ENCODE peak calls at places on chromosomes 3 and 15, in seven cellular contexts. One of them, this sample, is unnamed.

GRCh38 chr15:49225572-49226281 is 55.7 kb downstream of the GALK2 start:
- DNase-seq in nephron progenitor cell: peak
- DNase-seq in AG09309: no peak
- DNase-seq in heart left ventricle: no peak
- DNase-seq in uterus: no peak
- DNase-seq in type B pancreatic cell: no peak
- DNase-seq in H1: peak
- DNase-seq in this sample: no peak

GRCh38 chr3:9098716-9099675 is 135.7 kb upstream of the RAD18 start:
- DNase-seq in nephron progenitor cell: no peak
- DNase-seq in AG09309: no peak
- DNase-seq in heart left ventricle: no peak
- DNase-seq in uterus: no peak
- DNase-seq in type B pancreatic cell: no peak
- DNase-seq in H1: no peak
- DNase-seq in this sample: no peak

GRCh38 chr3:39414421-39414907 is 7.9 kb downstream of the RPSA start:
- DNase-seq in nephron progenitor cell: no peak
- DNase-seq in AG09309: no peak
- DNase-seq in heart left ventricle: no peak
- DNase-seq in uterus: no peak
- DNase-seq in type B pancreatic cell: no peak
- DNase-seq in H1: peak
- DNase-seq in this sample: no peak

GRCh38 chr3:32366638-32367368 is 24.9 kb upstream of the CMTM7 start:
- DNase-seq in nephron progenitor cell: no peak
- DNase-seq in AG09309: no peak
- DNase-seq in heart left ventricle: no peak
- DNase-seq in uterus: no peak
- DNase-seq in type B pancreatic cell: no peak
- DNase-seq in H1: no peak
- DNase-seq in this sample: no peak

GRCh38 chr3:196620228-196620627 is 19.3 kb upstream of the NRROS start:
- DNase-seq in nephron progenitor cell: no peak
- DNase-seq in AG09309: no peak
- DNase-seq in heart left ventricle: no peak
- DNase-seq in uterus: no peak
- DNase-seq in type B pancreatic cell: no peak
- DNase-seq in H1: no peak
- DNase-seq in this sample: no peak

GRCh38 chr3:5264896-5265770 is 77.6 kb downstream of the EDEM1 start:
- DNase-seq in nephron progenitor cell: no peak
- DNase-seq in AG09309: peak
- DNase-seq in heart left ventricle: no peak
- DNase-seq in uterus: no peak
- DNase-seq in type B pancreatic cell: no peak
- DNase-seq in H1: no peak
- DNase-seq in this sample: no peak

GRCh38 chr3:64145438-64145837 is 79.8 kb downstream of the PRICKLE2 start:
- DNase-seq in nephron progenitor cell: no peak
- DNase-seq in AG09309: no peak
- DNase-seq in heart left ventricle: no peak
- DNase-seq in uterus: no peak
- DNase-seq in type B pancreatic cell: no peak
- DNase-seq in H1: no peak
- DNase-seq in this sample: no peak

GRCh38 chr3:56822501-56822900 is 20.8 kb upstream of the ARHGEF3 start:
- DNase-seq in nephron progenitor cell: no peak
- DNase-seq in AG09309: no peak
- DNase-seq in heart left ventricle: no peak
- DNase-seq in uterus: no peak
- DNase-seq in type B pancreatic cell: no peak
- DNase-seq in H1: no peak
- DNase-seq in this sample: no peak

GRCh38 chr3:71251156-71251775 is 332.3 kb downstream of the FOXP1 start:
- DNase-seq in nephron progenitor cell: no peak
- DNase-seq in AG09309: peak
- DNase-seq in heart left ventricle: no peak
- DNase-seq in uterus: no peak
- DNase-seq in type B pancreatic cell: no peak
- DNase-seq in H1: no peak
- DNase-seq in this sample: no peak

GRCh38 chr3:68059628-68060027 is 405.2 kb upstream of the SUCLG2 start:
- DNase-seq in nephron progenitor cell: no peak
- DNase-seq in AG09309: no peak
- DNase-seq in heart left ventricle: no peak
- DNase-seq in uterus: no peak
- DNase-seq in type B pancreatic cell: no peak
- DNase-seq in H1: no peak
- DNase-seq in this sample: no peak

GRCh38 chr3:152021951-152022461 is 148.6 kb downstream of the SUCNR1 start:
- DNase-seq in nephron progenitor cell: no peak
- DNase-seq in AG09309: no peak
- DNase-seq in heart left ventricle: no peak
- DNase-seq in uterus: peak
- DNase-seq in type B pancreatic cell: no peak
- DNase-seq in H1: no peak
- DNase-seq in this sample: no peak

DNA sequence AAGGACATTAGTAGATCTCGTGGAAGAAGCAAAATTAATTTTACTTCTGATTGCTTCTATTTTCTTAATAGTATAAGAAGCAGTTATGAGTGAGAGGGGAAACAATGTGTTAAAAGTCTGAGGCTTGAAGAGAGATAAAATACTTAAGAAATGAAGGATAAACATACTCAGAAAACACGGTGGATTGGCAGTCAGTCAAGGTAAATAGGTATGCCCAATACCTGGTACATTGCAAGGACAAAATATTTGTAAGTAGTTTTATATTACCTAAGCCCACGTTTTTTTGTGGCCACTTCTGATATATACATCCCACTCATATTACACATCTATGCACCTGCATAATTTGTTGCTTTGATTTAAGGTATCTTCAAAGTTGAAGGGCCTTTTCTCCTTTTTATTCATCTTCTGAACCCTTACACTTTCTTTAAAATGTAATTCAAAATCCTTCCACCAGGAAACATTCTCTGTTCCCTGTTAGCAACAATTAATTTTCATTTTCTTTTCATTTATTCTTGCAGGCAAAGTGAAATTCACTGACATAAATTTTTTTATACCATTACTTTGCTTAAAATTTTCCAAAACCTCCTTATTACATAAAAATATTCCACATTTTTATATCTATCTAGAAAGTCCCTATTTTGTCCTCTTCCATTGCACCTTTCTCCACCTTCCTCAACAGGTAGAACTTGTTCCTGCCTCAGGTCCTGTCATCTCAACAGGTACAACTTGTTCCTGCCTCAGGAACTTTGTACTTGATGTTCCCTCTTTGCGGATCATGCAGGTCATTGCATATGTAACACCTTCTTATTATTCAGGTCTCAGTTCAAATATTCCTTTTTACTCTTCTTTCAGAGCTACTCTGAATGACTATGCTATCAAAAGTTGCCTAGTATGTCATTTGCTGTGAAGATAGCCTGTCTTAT is 755.7 kb upstream of the ALCAM start:
- DNase-seq in nephron progenitor cell: no peak
- DNase-seq in AG09309: no peak
- DNase-seq in heart left ventricle: no peak
- DNase-seq in uterus: no peak
- DNase-seq in type B pancreatic cell: no peak
- DNase-seq in H1: no peak
- DNase-seq in this sample: no peak
- TF ChIP-seq CTCF in nephron progenitor cell: no peak
- TF ChIP-seq CTCF in AG09309: peak
- TF ChIP-seq CTCF in heart left ventricle: no peak
- TF ChIP-seq CTCF in uterus: no peak
- TF ChIP-seq CTCF in type B pancreatic cell: peak
- TF ChIP-seq CTCF in H1: no peak
- TF ChIP-seq CTCF in this sample: no peak

DNA sequence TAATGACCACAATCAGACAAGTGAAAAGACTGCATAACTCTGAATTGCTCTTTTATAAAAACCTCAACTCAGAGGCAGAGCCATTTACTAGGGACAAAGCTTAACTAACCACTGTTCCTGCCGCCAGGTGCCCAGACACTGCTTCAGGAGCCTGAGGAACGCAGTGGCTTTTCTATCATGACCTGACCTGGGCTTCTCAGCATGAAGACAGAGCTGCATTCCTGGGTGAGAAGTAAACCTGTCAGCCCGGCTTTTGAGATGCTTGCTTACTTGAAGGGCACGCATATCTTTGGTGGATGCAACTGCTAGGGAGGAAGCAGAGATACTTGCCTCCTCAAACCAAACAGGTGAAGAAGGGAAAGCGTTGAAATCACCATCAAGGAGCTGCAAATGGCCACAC is 7.9 kb downstream of the LRRC31 start:
- DNase-seq in nephron progenitor cell: no peak
- DNase-seq in AG09309: no peak
- DNase-seq in heart left ventricle: no peak
- DNase-seq in uterus: no peak
- DNase-seq in type B pancreatic cell: no peak
- DNase-seq in H1: no peak
- DNase-seq in this sample: no peak
- TF ChIP-seq CTCF in nephron progenitor cell: no peak
- TF ChIP-seq CTCF in AG09309: no peak
- TF ChIP-seq CTCF in heart left ventricle: no peak
- TF ChIP-seq CTCF in uterus: no peak
- TF ChIP-seq CTCF in type B pancreatic cell: no peak
- TF ChIP-seq CTCF in H1: no peak
- TF ChIP-seq CTCF in this sample: no peak

GRCh38 chr3:123369085-123369484 is 79.8 kb downstream of the ADCY5 start:
- DNase-seq in nephron progenitor cell: no peak
- DNase-seq in AG09309: no peak
- DNase-seq in heart left ventricle: no peak
- DNase-seq in uterus: no peak
- DNase-seq in type B pancreatic cell: no peak
- DNase-seq in H1: no peak
- DNase-seq in this sample: no peak

GRCh38 chr3:123370819-123371218 is 78.1 kb downstream of the ADCY5 start:
- DNase-seq in nephron progenitor cell: no peak
- DNase-seq in AG09309: no peak
- DNase-seq in heart left ventricle: no peak
- DNase-seq in uterus: no peak
- DNase-seq in type B pancreatic cell: no peak
- DNase-seq in H1: no peak
- DNase-seq in this sample: no peak

GRCh38 chr3:123361019-123361418 is 87.9 kb downstream of the ADCY5 start:
- DNase-seq in nephron progenitor cell: no peak
- DNase-seq in AG09309: no peak
- DNase-seq in heart left ventricle: no peak
- DNase-seq in uterus: no peak
- DNase-seq in type B pancreatic cell: no peak
- DNase-seq in H1: no peak
- DNase-seq in this sample: no peak

GRCh38 chr3:123367467-123368154 is 81.3 kb downstream of the ADCY5 start:
- DNase-seq in nephron progenitor cell: no peak
- DNase-seq in AG09309: no peak
- DNase-seq in heart left ventricle: no peak
- DNase-seq in uterus: no peak
- DNase-seq in type B pancreatic cell: no peak
- DNase-seq in H1: no peak
- DNase-seq in this sample: no peak

DNA sequence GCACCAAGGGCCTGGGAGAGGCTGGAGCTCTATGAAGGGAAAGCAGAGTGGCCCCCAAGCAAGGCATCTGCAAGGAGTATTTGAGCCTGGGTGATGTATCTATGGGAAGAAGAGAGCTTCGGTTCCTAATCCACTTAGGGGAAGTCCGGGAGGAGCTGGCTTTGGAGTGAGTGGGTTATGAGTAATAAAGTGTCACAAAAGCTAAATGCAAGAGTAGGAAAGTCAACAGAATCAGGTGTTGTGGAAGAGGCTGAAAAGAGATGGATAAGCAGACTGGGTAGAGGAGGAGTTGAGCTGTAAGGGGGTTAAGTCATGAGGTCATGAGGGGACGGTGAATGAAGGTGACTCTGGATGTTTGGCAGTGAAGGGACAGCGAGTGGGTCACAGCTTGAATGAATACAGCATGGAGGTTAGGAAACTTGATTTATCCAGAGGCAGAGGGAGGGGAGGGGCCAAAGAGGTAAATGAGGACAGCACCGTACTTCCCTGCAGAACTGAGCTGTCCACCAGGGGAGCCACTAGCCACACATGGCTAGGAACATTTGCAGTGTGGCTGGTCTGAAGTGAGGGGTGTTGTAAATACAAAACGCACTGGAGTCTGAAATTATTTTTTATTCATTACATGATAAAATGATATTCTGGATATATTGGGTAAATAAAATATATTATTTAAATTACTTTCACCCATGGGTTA is 83.3 kb downstream of the ADCY5 start:
- DNase-seq in nephron progenitor cell: peak
- DNase-seq in AG09309: no peak
- DNase-seq in heart left ventricle: no peak
- DNase-seq in uterus: no peak
- DNase-seq in type B pancreatic cell: no peak
- DNase-seq in H1: no peak
- DNase-seq in this sample: no peak
- TF ChIP-seq CTCF in nephron progenitor cell: peak
- TF ChIP-seq CTCF in AG09309: peak
- TF ChIP-seq CTCF in heart left ventricle: peak
- TF ChIP-seq CTCF in uterus: peak
- TF ChIP-seq CTCF in type B pancreatic cell: peak
- TF ChIP-seq CTCF in H1: peak
- TF ChIP-seq CTCF in this sample: peak

GRCh38 chr3:171646357-171647133 is 163.7 kb downstream of the PLD1 start:
- DNase-seq in nephron progenitor cell: no peak
- DNase-seq in AG09309: peak
- DNase-seq in heart left ventricle: peak
- DNase-seq in uterus: no peak
- DNase-seq in type B pancreatic cell: no peak
- DNase-seq in H1: no peak
- DNase-seq in this sample: no peak
- TF ChIP-seq CTCF in nephron progenitor cell: peak
- TF ChIP-seq CTCF in AG09309: peak
- TF ChIP-seq CTCF in heart left ventricle: peak
- TF ChIP-seq CTCF in uterus: peak
- TF ChIP-seq CTCF in type B pancreatic cell: peak
- TF ChIP-seq CTCF in H1: no peak
- TF ChIP-seq CTCF in this sample: peak

DNA sequence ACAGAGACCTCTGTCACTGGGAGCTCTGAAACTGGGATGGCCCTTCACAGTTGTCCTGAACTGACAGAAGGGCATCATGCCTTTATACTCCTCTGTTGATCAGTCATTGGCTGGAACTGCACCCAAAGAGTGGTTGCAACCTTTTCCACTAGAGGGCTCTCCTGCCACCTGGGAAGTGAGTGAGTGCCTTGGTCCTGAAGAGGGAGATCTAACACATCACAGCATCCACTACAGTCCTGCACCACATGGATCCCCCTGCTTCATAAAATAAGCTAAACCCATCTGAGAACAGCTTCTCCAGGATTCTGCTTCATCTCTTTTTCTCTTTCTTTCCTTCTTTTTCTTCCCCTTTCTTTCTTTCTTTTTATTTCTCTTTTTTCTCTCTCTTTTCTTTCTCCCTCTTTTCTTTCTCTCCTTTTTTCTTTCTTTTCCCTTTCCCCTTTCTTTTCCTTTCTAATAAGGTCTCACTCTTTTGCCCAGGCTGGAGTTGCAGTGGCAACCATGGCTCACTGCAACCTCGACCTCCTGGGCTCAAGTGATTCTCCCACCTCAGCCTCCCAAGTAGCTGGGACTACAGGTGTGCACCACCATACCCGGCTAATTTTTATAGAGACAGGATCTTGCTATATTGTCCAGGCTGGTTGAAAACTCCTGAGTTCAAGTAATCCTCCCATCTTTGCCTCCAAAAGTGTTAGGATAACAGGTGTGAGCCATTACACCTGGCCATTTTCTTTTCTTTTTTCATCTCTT is 42.8 kb upstream of the RAF1 start:
- DNase-seq in nephron progenitor cell: peak
- DNase-seq in AG09309: no peak
- DNase-seq in heart left ventricle: peak
- DNase-seq in uterus: peak
- DNase-seq in type B pancreatic cell: peak
- DNase-seq in H1: peak
- DNase-seq in this sample: no peak
- TF ChIP-seq CTCF in nephron progenitor cell: peak
- TF ChIP-seq CTCF in AG09309: peak
- TF ChIP-seq CTCF in heart left ventricle: peak
- TF ChIP-seq CTCF in uterus: peak
- TF ChIP-seq CTCF in type B pancreatic cell: peak
- TF ChIP-seq CTCF in H1: peak
- TF ChIP-seq CTCF in this sample: peak

This sample was measured in D721Med.